ENCODE peak calls at places on chromosomes 13 and 19, in eight cellular contexts. C, V, D, B, Z, A, Q and W are unnamed samples.

GRCh38 chr13:102825921-102826706 is 19.7 kb upstream of the ERCC5 start:
- DNase-seq in C (no peak), V (peak; percentile 93), D (peak; percentile 96), B (no peak), Z (no peak), A (peak; percentile 26), Q (no peak), W (no peak)

GRCh38 chr19:4088065-4088679 is 21.5 kb upstream of the ZBTB7A start:
- DNase-seq in C (no peak), V (no peak), D (no peak), B (no peak), Z (no peak), A (no peak), Q (no peak), W (no peak)

GRCh38 chr13:113930711-113931637 is 42.9 kb downstream of the C13orf46 start:
- DNase-seq in C (peak; percentile 10), V (no peak), D (no peak), B (no peak), Z (no peak), A (no peak), Q (no peak), W (no peak)

GRCh38 chr13:44576396-44577235 is 486 bp upstream of the TSC22D1 start:
- DNase-seq in C (no peak), V (peak; percentile 50), D (no peak), B (no peak), Z (peak; percentile 63), A (no peak), Q (no peak), W (no peak)

GRCh38 chr19:43725468-43725867 is 9.6 kb downstream of the IRGC start:
- DNase-seq in C (no peak), V (no peak), D (no peak), B (no peak), Z (no peak), A (no peak), Q (no peak), W (no peak)

GRCh38 chr13:79901336-79901735 is 420.4 kb downstream of the NDFIP2 start:
- DNase-seq in C (no peak), V (peak; percentile 56), D (peak; percentile 46), B (no peak), Z (no peak), A (peak; percentile 3), Q (no peak), W (no peak)

GRCh38 chr19:58558623-58559274 is 338 bp upstream of the UBE2M start:
- DNase-seq in C (peak; percentile 99), V (peak; percentile 99), D (peak; percentile 98), B (no peak), Z (no peak), A (peak; percentile 87), Q (no peak), W (no peak)

GRCh38 chr13:95246292-95247082 is 54.8 kb downstream of the ABCC4 start:
- DNase-seq in C (no peak), V (no peak), D (no peak), B (peak; percentile 80), Z (peak; percentile 55), A (no peak), Q (peak; percentile 80), W (peak; percentile 37)

GRCh38 chr19:10006335-10006708 is 4.0 kb downstream of the COL5A3 start:
- DNase-seq in C (peak; percentile 50), V (peak; percentile 67), D (peak; percentile 87), B (no peak), Z (no peak), A (no peak), Q (no peak), W (no peak)

GRCh38 chr19:6534451-6535093 is 3.7 kb downstream of the TNFSF9 start:
- DNase-seq in C (no peak), V (no peak), D (no peak), B (no peak), Z (no peak), A (no peak), Q (no peak), W (no peak)

GRCh38 chr13:26965976-26966375 is 205.4 kb upstream of the GPR12 start:
- DNase-seq in C (peak; percentile 62), V (peak; percentile 55), D (peak; percentile 68), B (peak; percentile 47), Z (peak; percentile 77), A (no peak), Q (peak; percentile 96), W (peak; percentile 71)

GRCh38 chr19:11587302-11587972 is 9.8 kb upstream of the ZNF627 start:
- DNase-seq in C (peak; percentile 87), V (peak; percentile 84), D (peak; percentile 71), B (peak; percentile 52), Z (peak; percentile 89), A (peak; percentile 85), Q (peak; percentile 83), W (peak; percentile 59)

GRCh38 chr13:99214232-99214631 is 13.6 kb downstream of the UBAC2 start:
- DNase-seq in C (no peak), V (no peak), D (no peak), B (no peak), Z (no peak), A (no peak), Q (no peak), W (no peak)

GRCh38 chr19:13007292-13008045 is 12.2 kb downstream of the NFIX start:
- DNase-seq in C (peak; percentile 75), V (peak; percentile 59), D (no peak), B (no peak), Z (no peak), A (no peak), Q (no peak), W (no peak)

GRCh38 chr19:42048992-42049391 is 21.0 kb downstream of the GRIK5 start:
- DNase-seq in C (no peak), V (no peak), D (no peak), B (peak; percentile 49), Z (no peak), A (no peak), Q (no peak), W (no peak)

GRCh38 chr13:51068501-51068900 is 42.6 kb downstream of the C13orf42 start:
- DNase-seq in C (no peak), V (no peak), D (no peak), B (no peak), Z (peak; percentile 33), A (no peak), Q (no peak), W (no peak)

GRCh38 chr13:28447989-28448388 is 46.9 kb downstream of the FLT1 start:
- DNase-seq in C (no peak), V (no peak), D (no peak), B (no peak), Z (no peak), A (no peak), Q (no peak), W (no peak)

GRCh38 chr13:99663908-99664307 is 162.6 kb downstream of the TM9SF2 start:
- DNase-seq in C (no peak), V (no peak), D (no peak), B (no peak), Z (peak; percentile 76), A (no peak), Q (no peak), W (no peak)

GRCh38 chr13:93875527-93875926 is 604.0 kb downstream of the DCT start:
- DNase-seq in C (no peak), V (peak; percentile 82), D (peak; percentile 75), B (no peak), Z (peak; percentile 78), A (no peak), Q (no peak), W (no peak)

GRCh38 chr19:2385053-2385721 is 25.1 kb downstream of the TMPRSS9 start:
- DNase-seq in C (peak; percentile 39), V (peak; percentile 93), D (peak; percentile 95), B (peak; percentile 95), Z (peak; percentile 85), A (peak; percentile 91), Q (peak; percentile 24), W (peak; percentile 96)

GRCh38 chr19:49807174-49807830 is 5.8 kb downstream of the FUZ start:
- DNase-seq in C (no peak), V (no peak), D (no peak), B (no peak), Z (no peak), A (no peak), Q (no peak), W (no peak)

GRCh38 chr19:18304496-18305312 is 18.2 kb downstream of the LSM4 start:
- DNase-seq in C (peak; percentile 85), V (peak; percentile 94), D (peak; percentile 86), B (peak; percentile 47), Z (peak; percentile 42), A (peak; percentile 81), Q (peak; percentile 29), W (peak; percentile 74)

GRCh38 chr19:20153281-20153680 is 13.7 kb upstream of the ZNF486 start:
- DNase-seq in C (no peak), V (no peak), D (no peak), B (no peak), Z (peak; percentile 39), A (no peak), Q (no peak), W (no peak)